ENCODE peak calls at places on chromosome 13, in four cellular contexts. O is pancreas, L is coronary artery, D is Peyer's patch. W is an unnamed sample.

GRCh38 chr13:27678306-27679040 is 56.8 kb downstream of the POLR1D start:
- DNase-seq in L (no peak), O (no peak), D (no peak), W (peak)

GRCh38 chr13:95296326-95296939 is 4.8 kb downstream of the ABCC4 start:
- DNase-seq in O (peak), L (no peak), D (peak), W (no peak)

GRCh38 chr13:28297341-28297740 is 159.0 kb downstream of the PAN3 start:
- DNase-seq in L (no peak), O (no peak), D (no peak), W (no peak)

GRCh38 chr13:83941669-83942335 is 59.5 kb upstream of the SLITRK1 start:
- DNase-seq in L (no peak), O (no peak), D (no peak), W (peak)

GRCh38 chr13:45511310-45512147 is 46.8 kb downstream of the COG3 start:
- DNase-seq in D (peak), L (no peak), O (no peak), W (no peak)

GRCh38 chr13:48405865-48406264 is 7.0 kb downstream of the LPAR6 start:
- DNase-seq in L (no peak), D (no peak), O (no peak), W (no peak)

GRCh38 chr13:66805657-66806056 is 424.5 kb downstream of the PCDH9 start:
- DNase-seq in O (no peak), D (no peak), L (no peak), W (no peak)

GRCh38 chr13:80399340-80400163 is 58.6 kb upstream of the SPRY2 start:
- DNase-seq in O (no peak), D (peak), L (no peak), W (no peak)

GRCh38 chr13:23365652-23366051 is 67.8 kb downstream of the SACS start:
- DNase-seq in L (no peak), D (no peak), O (no peak), W (no peak)

GRCh38 chr13:30870916-30871712 is 35.0 kb upstream of the MEDAG start:
- DNase-seq in L (no peak), O (no peak), D (no peak), W (no peak)

GRCh38 chr13:104869501-104869900 is 1666.0 kb downstream of the EFNB2 start:
- DNase-seq in O (no peak), L (no peak), D (no peak), W (no peak)

GRCh38 chr13:25247345-25247744 is 39.9 kb downstream of the MTMR6 start:
- DNase-seq in L (no peak), O (no peak), D (no peak), W (no peak)

GRCh38 chr13:22201395-22201794 is 530.5 kb downstream of the FGF9 start:
- DNase-seq in D (no peak), L (no peak), O (no peak), W (no peak)

GRCh38 chr13:23865065-23865464 is 24.1 kb downstream of the MIPEP start:
- DNase-seq in D (no peak), O (no peak), L (no peak), W (no peak)

GRCh38 chr13:98394820-98395510 is 181.9 kb downstream of the STK24 start:
- DNase-seq in L (no peak), O (no peak), D (no peak), W (no peak)

GRCh38 chr13:49604570-49604969 is 19.2 kb upstream of the RCBTB1 start:
- DNase-seq in L (no peak), O (no peak), D (no peak), W (no peak)

GRCh38 chr13:86572115-86572514 is 772.9 kb upstream of the SLITRK6 start:
- DNase-seq in O (no peak), D (no peak), L (no peak), W (no peak)

GRCh38 chr13:100382787-100383186 is 205.8 kb downstream of the GGACT start:
- DNase-seq in L (no peak), D (no peak), O (no peak), W (no peak)

GRCh38 chr13:51761638-51762350 is 42.2 kb downstream of the DHRS12 start:
- DNase-seq in L (no peak), D (no peak), O (no peak), W (no peak)

GRCh38 chr13:47288546-47288945 is 391.7 kb upstream of the HTR2A start:
- DNase-seq in O (no peak), L (no peak), D (no peak), W (no peak)

GRCh38 chr13:45674908-45675307 is 27.2 kb upstream of the CBY2 start:
- DNase-seq in D (no peak), O (no peak), L (no peak), W (peak)

GRCh38 chr13:27374650-27375049 is 49.8 kb upstream of the GTF3A start:
- DNase-seq in O (peak), D (peak), L (no peak), W (no peak)

GRCh38 chr13:51804295-51805172 is 571 bp upstream of the DHRS12 start:
- DNase-seq in L (no peak), O (peak), D (peak), W (no peak)

GRCh38 chr13:40792284-40793051 is 3.1 kb downstream of the SLC25A15 start:
- DNase-seq in O (no peak), D (no peak), L (no peak), W (no peak)

GRCh38 chr13:87093399-87093798 is 577.8 kb upstream of the SLITRK5 start:
- DNase-seq in O (no peak), L (no peak), D (no peak), W (no peak)

GRCh38 chr13:94061316-94061715 is 418.2 kb downstream of the DCT start:
- DNase-seq in L (no peak), D (no peak), O (no peak), W (no peak)

GRCh38 chr13:86813198-86813597 is 858.0 kb upstream of the SLITRK5 start:
- DNase-seq in D (no peak), O (no peak), L (no peak), W (no peak)

GRCh38 chr13:52815330-52815729 is 33.1 kb downstream of the PCDH8 start:
- DNase-seq in L (no peak), O (no peak), D (no peak), W (no peak)

GRCh38 chr13:50512602-50513527 is 330.6 kb downstream of the DLEU7 start:
- DNase-seq in D (peak), L (no peak), O (no peak), W (no peak)

GRCh38 chr13:106534844-106535551 is 464 bp downstream of the EFNB2 start:
- DNase-seq in O (peak), D (no peak), L (no peak), W (no peak)

GRCh38 chr13:19090495-19090894 is 91.1 kb downstream of the TUBA3C start:
- DNase-seq in D (no peak), L (no peak), O (no peak), W (no peak)

DNA sequence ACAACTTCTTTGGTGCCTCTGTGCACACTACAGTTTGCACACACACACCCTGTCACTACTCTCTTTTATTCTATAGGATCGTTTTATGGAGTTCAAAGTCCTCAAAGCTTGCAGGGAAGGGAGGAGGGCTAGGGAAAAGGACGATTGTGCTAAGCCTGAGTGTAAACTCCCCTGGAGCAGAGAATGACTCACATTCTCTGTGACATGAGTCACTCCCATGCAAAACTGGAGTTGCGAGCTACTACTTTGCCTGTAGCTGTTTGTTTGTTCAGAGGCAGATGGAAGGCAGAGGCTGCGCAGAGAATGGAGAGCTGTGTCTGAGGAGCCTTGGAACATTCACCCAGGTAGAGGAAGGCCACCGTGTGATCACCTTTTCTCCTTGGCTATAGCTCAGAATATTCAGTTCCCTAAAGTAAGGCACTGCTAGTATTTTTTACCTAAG is 80.5 kb upstream of the MBNL2 start:
- DNase-seq in L (no peak), D (peak), O (peak), W (no peak)
- H3K27ac ChIP-seq in L (no peak), D (peak), O (no peak), W (no peak)

GRCh38 chr13:109869312-109870237 is 83.2 kb upstream of the IRS2 start:
- DNase-seq in D (peak), L (peak), O (peak), W (no peak)
- H3K4me3 ChIP-seq in D (no peak), L (peak), O (peak), W (no peak)

GRCh38 chr13:101945435-101945834 is 456.4 kb downstream of the FGF14 start:
- DNase-seq in D (no peak), O (no peak), L (no peak), W (no peak)
- TF ChIP-seq CTCF in D (no peak), O (no peak), L (no peak), W (peak)

GRCh38 chr13:36530050-36530789 is 97.9 kb downstream of the CCNA1 start:
- DNase-seq in O (no peak), D (no peak), L (no peak), W (peak)

GRCh38 chr13:36530861-36531590 is 98.7 kb downstream of the CCNA1 start:
- DNase-seq in D (no peak), L (no peak), O (no peak), W (no peak)

GRCh38 chr13:36528105-36528504 is 95.8 kb downstream of the CCNA1 start:
- DNase-seq in O (no peak), D (no peak), L (no peak), W (no peak)

GRCh38 chr13:36533806-36534205 is 101.5 kb downstream of the CCNA1 start:
- DNase-seq in L (no peak), D (no peak), O (no peak), W (no peak)

GRCh38 chr13:36531746-36532486 is 99.6 kb downstream of the CCNA1 start:
- DNase-seq in L (no peak), D (no peak), O (no peak), W (peak)
- H3K27ac ChIP-seq in L (no peak), D (no peak), O (no peak), W (peak)

GRCh38 chr13:90461398-90461797 is 886.1 kb upstream of the MIR17HG start:
- DNase-seq in L (no peak), O (no peak), D (no peak), W (no peak)
- H3K4me3 ChIP-seq in L (no peak), O (no peak), D (no peak), W (no peak)

GRCh38 chr13:101942535-101943157 is 459.2 kb downstream of the FGF14 start:
- DNase-seq in O (no peak), L (no peak), D (no peak), W (no peak)
- TF ChIP-seq CTCF in O (no peak), L (no peak), D (no peak), W (peak)

DNA sequence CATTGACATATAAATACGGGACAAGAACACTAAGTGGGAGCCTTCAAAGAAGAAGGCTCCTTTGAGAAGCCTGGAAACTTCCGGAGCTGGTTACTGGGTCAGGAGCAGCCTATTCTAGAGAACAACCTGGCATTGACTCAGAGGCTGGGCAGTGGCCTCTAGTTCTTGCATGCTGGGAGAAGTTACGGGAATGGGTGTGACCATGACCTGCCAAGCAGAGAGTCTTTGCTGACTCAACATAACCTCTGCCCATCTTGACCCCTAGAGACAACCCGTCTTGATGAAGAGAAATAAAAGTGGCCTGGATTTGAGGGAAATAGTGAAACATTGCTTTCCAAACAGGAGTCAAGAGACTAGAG is 21.0 kb downstream of the STARD13 start:
- DNase-seq in L (no peak), O (no peak), D (peak), W (no peak)
- H3K27ac ChIP-seq in L (peak), O (no peak), D (no peak), W (peak)

GRCh38 chr13:77448689-77449088 is 86.8 kb upstream of the SCEL start:
- DNase-seq in O (no peak), D (no peak), L (no peak), W (no peak)

GRCh38 chr13:77443511-77443910 is 92.0 kb upstream of the SCEL start:
- DNase-seq in O (no peak), L (no peak), D (no peak), W (no peak)

GRCh38 chr13:77449265-77449664 is 86.2 kb upstream of the SCEL start:
- DNase-seq in D (no peak), L (no peak), O (no peak), W (no peak)
- H3K4me3 ChIP-seq in D (no peak), L (no peak), O (no peak), W (no peak)

GRCh38 chr13:43961909-43962308 is 82.2 kb downstream of the LACC1 start:
- DNase-seq in L (no peak), D (no peak), O (no peak), W (no peak)
- TF ChIP-seq CTCF in L (no peak), D (no peak), O (no peak), W (no peak)

DNA sequence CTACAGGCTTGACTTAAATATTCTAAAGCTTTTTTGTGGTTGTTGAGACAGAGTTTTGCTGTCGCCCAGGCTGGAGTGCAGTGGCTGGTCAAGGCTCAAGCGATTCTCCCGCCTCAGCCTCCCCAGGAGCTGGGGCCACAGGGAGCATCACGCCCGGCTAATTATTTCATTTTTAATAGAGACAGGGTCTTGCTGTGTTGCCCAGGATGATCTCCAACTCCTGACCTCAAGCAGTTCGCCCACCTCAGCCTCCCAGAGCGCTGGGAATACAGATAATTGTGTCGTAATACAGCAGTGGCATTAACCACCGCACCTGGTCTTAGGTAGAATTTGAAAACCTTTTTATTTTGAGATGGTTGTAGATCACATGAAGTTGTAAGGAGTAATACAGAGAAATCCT is 1.5 kb upstream of the DCUN1D2 start:
- DNase-seq in L (no peak), O (no peak), D (no peak), W (no peak)
- H3K27ac ChIP-seq in L (peak), O (no peak), D (no peak), W (peak)

W was measured in RWPE2.